ENCODE peak calls at places on chromosomes 5 and 9, in five cellular contexts. E, G, T, H and S are unnamed samples.

GRCh38 chr9:3330792-3331420 is 194.9 kb downstream of the RFX3 start:
- DNase-seq in T (peak), G (peak), E (no peak), H (no peak), S (peak)

GRCh38 chr9:23088932-23089364 is 642.3 kb downstream of the DMRTA1 start:
- DNase-seq in H (no peak), G (no peak), T (no peak), E (peak), S (no peak)

GRCh38 chr5:137453476-137454080 is 45.5 kb downstream of the SPOCK1 start:
- DNase-seq in G (no peak), E (no peak), H (no peak), T (peak), S (peak)

GRCh38 chr5:59660737-59661136 is 232.8 kb downstream of the PDE4D start:
- DNase-seq in G (peak), T (peak), H (no peak), E (no peak), S (peak)

GRCh38 chr9:69357030-69357853 is 32.2 kb downstream of the ENTREP1 start:
- DNase-seq in H (no peak), E (no peak), T (no peak), G (no peak), S (no peak)

GRCh38 chr9:129235931-129236331 is 57.9 kb upstream of the IER5L start:
- DNase-seq in E (no peak), G (no peak), H (no peak), T (no peak), S (no peak)

GRCh38 chr5:114062940-114063867 is 298.7 kb upstream of the KCNN2 start:
- DNase-seq in E (no peak), T (no peak), H (no peak), G (no peak), S (no peak)

GRCh38 chr5:125199968-125200841 is 453.8 kb upstream of the ZNF608 start:
- DNase-seq in E (no peak), G (no peak), H (no peak), T (peak), S (no peak)

GRCh38 chr5:164869325-164869724 is 1363.9 kb downstream of the MAT2B start:
- DNase-seq in G (no peak), T (no peak), E (no peak), H (no peak), S (no peak)

GRCh38 chr5:116423587-116424257 is 150.9 kb downstream of the SEMA6A start:
- DNase-seq in H (no peak), G (no peak), E (no peak), T (no peak), S (no peak)

GRCh38 chr9:35237303-35237702 is 75.5 kb downstream of the UNC13B start:
- DNase-seq in T (no peak), H (peak), G (no peak), E (no peak), S (no peak)

GRCh38 chr9:91078041-91078441 is 276.4 kb downstream of the SYK start:
- DNase-seq in E (no peak), T (peak), G (no peak), H (no peak), S (no peak)

GRCh38 chr5:139459451-139459934 is 3.0 kb downstream of the ECSCR start:
- DNase-seq in H (no peak), T (no peak), G (no peak), E (no peak), S (no peak)

GRCh38 chr5:139565411-139566305 is 4.5 kb downstream of the UBE2D2 start:
- DNase-seq in E (no peak), H (no peak), T (peak), G (no peak), S (no peak)

GRCh38 chr5:142944140-142944539 is 174.0 kb downstream of the ARHGAP26 start:
- DNase-seq in T (no peak), H (no peak), E (no peak), G (no peak), S (no peak)

GRCh38 chr5:167892352-167893115 is 398.9 kb upstream of the WWC1 start:
- DNase-seq in E (no peak), H (no peak), G (no peak), T (no peak), S (no peak)

GRCh38 chr5:171867786-171868185 is 82.2 kb downstream of the SMIM23 start:
- DNase-seq in H (no peak), E (no peak), G (no peak), T (no peak), S (no peak)

GRCh38 chr9:98410185-98410697 is 154.8 kb upstream of the TBC1D2 start:
- DNase-seq in H (no peak), T (peak), G (no peak), E (no peak), S (peak)

GRCh38 chr9:128340691-128341434 is 536 bp downstream of the SLC27A4 start:
- DNase-seq in G (peak), H (peak), T (no peak), E (no peak), S (peak)

GRCh38 chr9:99489043-99489378 is 266.9 kb downstream of the SEC61B start:
- DNase-seq in G (no peak), E (no peak), T (peak), H (no peak), S (peak)

GRCh38 chr5:137376127-137376526 is 123.0 kb downstream of the SPOCK1 start:
- DNase-seq in E (no peak), H (no peak), T (no peak), G (no peak), S (no peak)

GRCh38 chr9:21589344-21590056 is 107.4 kb upstream of the IFNE start:
- DNase-seq in H (no peak), E (no peak), G (no peak), T (no peak), S (no peak)

GRCh38 chr5:115738807-115739206 is 77.7 kb downstream of the CDO1 start:
- DNase-seq in G (no peak), T (no peak), E (no peak), H (no peak), S (no peak)

GRCh38 chr5:132057498-132058255 is 2.8 kb upstream of the IL3 start:
- DNase-seq in H (peak), G (no peak), T (no peak), E (no peak), S (no peak)

GRCh38 chr5:160520609-160521391 is 99.1 kb downstream of the PTTG1 start:
- DNase-seq in H (no peak), G (no peak), E (no peak), T (no peak), S (no peak)

GRCh38 chr9:76687861-76688374 is 76.3 kb upstream of the PCA3 start:
- DNase-seq in G (no peak), T (peak), H (no peak), E (no peak), S (peak)

GRCh38 chr5:16721151-16722102 is 104.6 kb upstream of the RETREG1 start:
- DNase-seq in E (no peak), H (no peak), G (no peak), T (no peak), S (no peak)

GRCh38 chr9:77663754-77664153 is 15.6 kb upstream of the GNA14 start:
- DNase-seq in T (no peak), H (peak), G (no peak), E (peak), S (no peak)

GRCh38 chr5:27592231-27592630 is 553.8 kb upstream of the CDH9 start:
- DNase-seq in E (no peak), G (no peak), T (peak), H (no peak), S (peak)

GRCh38 chr9:69809304-69809863 is 11.2 kb upstream of the CFAP95 start:
- DNase-seq in G (no peak), T (peak), E (no peak), H (no peak), S (no peak)

GRCh38 chr9:29039258-29039657 is 1466.0 kb upstream of the C9orf72 start:
- DNase-seq in H (no peak), T (peak), G (no peak), E (no peak), S (peak)

GRCh38 chr5:56824019-56824418 is 8.7 kb downstream of the MAP3K1 start:
- DNase-seq in E (no peak), T (no peak), H (no peak), G (no peak), S (no peak)

GRCh38 chr5:147963948-147964693 is 57.8 kb upstream of the C5orf46 start:
- DNase-seq in T (peak), H (no peak), E (no peak), G (no peak), S (no peak)

GRCh38 chr5:177539411-177539810 is 15.0 kb downstream of the FAM193B start:
- DNase-seq in E (no peak), T (peak), G (no peak), H (no peak), S (no peak)

GRCh38 chr5:104344809-104345512 is 782.4 kb upstream of the NUDT12 start:
- DNase-seq in G (no peak), E (no peak), H (no peak), T (no peak), S (no peak)

DNA sequence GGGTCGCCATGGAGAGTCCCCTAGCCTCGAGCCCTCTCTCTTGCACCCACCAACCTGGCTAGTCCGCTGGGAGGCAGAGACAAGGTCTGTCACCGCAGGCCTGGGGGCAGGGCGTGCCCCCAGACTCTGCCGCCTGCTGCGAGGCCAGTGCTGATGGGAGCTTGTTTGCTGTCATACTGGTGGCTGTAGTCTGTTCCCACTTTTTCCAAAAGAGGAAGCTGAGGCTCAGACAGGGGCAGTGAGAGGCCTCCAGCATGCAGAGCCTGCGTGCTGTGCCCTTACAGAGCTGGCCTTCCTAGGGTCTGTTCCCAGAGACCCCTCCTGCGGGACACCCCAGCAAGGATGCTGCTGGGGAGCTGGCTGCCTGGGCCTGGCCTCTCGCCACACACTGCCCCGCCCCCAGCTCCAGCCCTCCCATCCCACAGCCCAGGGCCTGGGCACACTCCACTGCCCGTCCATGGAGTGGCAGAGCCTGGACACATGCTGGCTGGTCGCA is 21.0 kb upstream of the SUSD3 start:
- DNase-seq in E (no peak), T (no peak), H (no peak), G (no peak), S (no peak)
- H3K27ac ChIP-seq in E (no peak), T (no peak), H (no peak), G (no peak), S (no peak)

GRCh38 chr9:107738789-107739188 is 249.2 kb upstream of the KLF4 start:
- DNase-seq in E (no peak), T (no peak), G (no peak), H (no peak), S (no peak)

GRCh38 chr9:107737610-107737986 is 248.0 kb upstream of the KLF4 start:
- DNase-seq in E (no peak), T (no peak), G (no peak), H (no peak), S (no peak)

GRCh38 chr9:107740088-107740980 is 250.8 kb upstream of the KLF4 start:
- DNase-seq in E (peak), G (no peak), T (no peak), H (peak), S (no peak)

GRCh38 chr9:107737987-107738743 is 248.6 kb upstream of the KLF4 start:
- DNase-seq in T (peak), H (peak), G (no peak), E (peak), S (peak)

DNA sequence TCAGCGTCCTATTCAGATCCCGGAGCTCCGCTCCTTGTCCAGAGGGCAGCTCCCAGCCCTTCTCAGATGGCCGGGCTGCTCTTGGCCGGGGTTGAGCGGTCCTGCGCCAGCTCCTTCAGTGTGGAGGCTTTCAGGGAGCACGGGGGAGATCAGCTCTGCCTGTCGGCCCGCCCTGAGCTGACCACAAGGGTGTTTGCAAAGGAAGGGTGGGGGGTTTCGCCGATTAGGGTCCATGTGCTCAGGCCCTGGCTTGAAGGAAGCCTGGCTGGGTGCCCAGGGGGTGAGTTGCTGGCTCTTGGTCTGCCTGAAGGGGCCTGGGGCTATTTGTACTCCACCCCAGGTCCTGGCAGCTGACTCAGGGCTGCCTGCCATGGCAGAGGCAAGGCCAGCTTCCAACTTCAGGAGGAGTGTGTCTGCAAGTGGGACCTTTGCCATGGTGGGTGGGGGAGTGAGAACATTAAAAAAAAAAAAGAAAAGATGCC is 250.1 kb upstream of the KLF4 start:
- DNase-seq in H (peak), E (peak), T (no peak), G (no peak), S (peak)
- H3K27ac ChIP-seq in H (no peak), E (peak), T (no peak), G (no peak), S (peak)

GRCh38 chr9:101270325-101270701 is 114.5 kb downstream of the BAAT start:
- DNase-seq in E (no peak), H (no peak), T (no peak), G (no peak), S (peak)

GRCh38 chr9:101264727-101265126 is 120.1 kb downstream of the BAAT start:
- DNase-seq in G (no peak), H (no peak), E (no peak), T (no peak), S (no peak)

GRCh38 chr9:101271102-101271501 is 113.7 kb downstream of the BAAT start:
- DNase-seq in H (peak), T (no peak), G (no peak), E (no peak), S (no peak)

GRCh38 chr9:101268426-101268825 is 116.4 kb downstream of the BAAT start:
- DNase-seq in H (no peak), T (no peak), G (no peak), E (no peak), S (no peak)

GRCh38 chr9:101269596-101270324 is 115.0 kb downstream of the BAAT start:
- DNase-seq in H (no peak), T (no peak), G (no peak), E (no peak), S (no peak)
- H3K27ac ChIP-seq in H (no peak), T (no peak), G (no peak), E (no peak), S (no peak)

DNA sequence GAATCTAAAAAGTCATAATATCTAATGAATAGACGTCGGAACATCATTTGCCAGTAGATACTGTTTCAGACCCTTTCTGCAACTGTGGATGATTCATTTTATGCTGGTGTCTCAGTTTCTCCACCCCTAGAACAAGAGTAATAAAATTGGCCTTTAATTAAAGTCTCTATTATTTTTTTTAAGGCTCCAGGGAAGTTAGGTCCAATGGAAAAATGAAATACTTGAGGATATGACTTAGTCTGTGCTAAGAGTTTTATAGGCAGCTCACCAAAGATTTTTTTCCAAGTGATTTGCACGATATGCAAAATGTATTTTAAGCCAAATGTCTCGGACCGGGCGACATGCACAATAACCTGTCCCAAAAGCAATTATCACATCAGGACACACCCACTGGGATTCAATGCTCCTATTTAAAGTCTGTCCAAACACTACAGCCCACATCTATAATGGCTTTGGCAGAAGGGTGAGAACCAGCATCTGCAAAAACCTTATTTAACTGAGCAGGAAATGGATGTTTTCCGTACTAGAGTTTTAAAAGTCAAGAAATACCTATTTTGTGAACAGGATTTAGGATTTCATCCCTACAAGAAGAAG is 136.1 kb upstream of the ANKH start:
- DNase-seq in T (no peak), H (no peak), E (no peak), G (no peak), S (no peak)
- H3K27ac ChIP-seq in T (no peak), H (peak), E (no peak), G (peak), S (no peak)

GRCh38 chr5:96751203-96752169 is 56.3 kb downstream of the ERAP1 start:
- DNase-seq in T (no peak), H (no peak), G (no peak), E (no peak), S (no peak)
- H3K27ac ChIP-seq in T (no peak), H (no peak), G (no peak), E (no peak), S (no peak)

DNA sequence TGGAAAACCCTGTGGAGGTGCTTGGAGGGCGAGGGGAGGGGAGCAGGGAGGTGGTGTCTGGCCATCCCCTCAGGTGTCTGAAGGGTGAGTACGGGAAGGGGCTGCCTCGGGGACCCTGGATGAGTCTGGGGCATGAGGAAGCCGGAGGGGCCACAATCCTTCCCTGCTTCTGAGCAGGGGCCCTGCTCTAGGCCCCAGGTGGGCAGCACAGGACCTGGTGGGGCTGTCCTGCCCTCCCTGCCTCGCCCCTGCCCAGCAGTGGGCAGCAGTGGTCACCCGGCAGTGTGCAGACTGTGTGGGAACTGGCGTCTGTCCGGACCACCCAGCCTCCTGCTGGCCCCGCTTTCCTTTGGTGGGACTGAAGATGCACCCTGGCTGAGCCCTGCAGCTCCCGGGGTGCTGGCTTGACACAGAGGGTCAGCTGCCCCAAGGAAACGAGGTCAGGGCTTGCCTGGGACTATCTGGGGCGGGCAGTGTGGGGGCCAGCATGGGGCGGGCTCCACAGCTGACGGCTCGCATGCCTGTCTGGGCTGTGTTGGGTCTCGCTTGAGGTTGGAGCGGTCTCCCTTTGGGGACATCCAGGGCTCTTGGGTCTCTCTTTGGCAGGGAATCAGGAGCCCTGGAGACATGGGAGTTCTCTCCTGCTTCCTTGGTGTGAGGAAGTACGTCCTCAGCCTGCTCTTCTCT is 26.1 kb downstream of the RXRA start:
- DNase-seq in H (no peak), G (no peak), T (no peak), E (no peak), S (no peak)
- H3K27ac ChIP-seq in H (no peak), G (no peak), T (no peak), E (no peak), S (peak)